ENCODE peak calls at places on chromosomes 3 and 15, in nine cellular contexts. I is sigmoid colon, A is tibial nerve, S is A549, X is Peyer's patch, L is uterus, E is ovary, G is HCT116, F is lower leg skin. Q is an unnamed sample.

GRCh38 chr3:107416138-107416537 is 38.9 kb downstream of the CCDC54 start:
- DNase-seq in I (no peak), A (no peak), S (no peak), X (no peak), L (no peak), E (no peak), G (no peak), F (no peak), Q (no peak)

GRCh38 chr15:74306801-74307217 is 60.6 kb downstream of the CYP11A1 start:
- DNase-seq in I (no peak), A (no peak), S (no peak), X (no peak), L (no peak), E (no peak), G (no peak), F (no peak), Q (no peak)

GRCh38 chr3:120144267-120144666 is 50.0 kb upstream of the GSK3B start:
- DNase-seq in I (no peak), A (no peak), S (no peak), X (no peak), L (no peak), E (no peak), G (no peak), F (no peak), Q (peak; percentile 69)

GRCh38 chr3:33105341-33105943 is 8.4 kb upstream of the CRTAP start:
- DNase-seq in I (no peak), A (no peak), S (no peak), X (no peak), L (no peak), E (no peak), G (no peak), F (no peak), Q (no peak)

GRCh38 chr3:157590273-157590672 is 87.1 kb upstream of the VEPH1 start:
- DNase-seq in I (no peak), A (no peak), S (no peak), X (no peak), L (no peak), E (no peak), G (no peak), F (no peak), Q (no peak)

GRCh38 chr3:117856354-117856753 is 1146.8 kb downstream of the TUSC7 start:
- DNase-seq in I (no peak), A (no peak), S (no peak), X (no peak), L (no peak), E (no peak), G (no peak), F (no peak), Q (no peak)

GRCh38 chr3:135694142-135694541 is 271.4 kb upstream of the PPP2R3A start:
- DNase-seq in I (no peak), A (no peak), S (no peak), X (no peak), L (no peak), E (no peak), G (no peak), F (no peak), Q (no peak)

GRCh38 chr3:106241593-106241992 is 372.8 kb upstream of the CBLB start:
- DNase-seq in I (no peak), A (no peak), S (no peak), X (no peak), L (no peak), E (no peak), G (no peak), F (no peak), Q (no peak)

GRCh38 chr15:29765234-29765841 is 56.9 kb downstream of the TJP1 start:
- DNase-seq in I (no peak), A (no peak), S (no peak), X (no peak), L (no peak), E (no peak), G (no peak), F (no peak), Q (no peak)

GRCh38 chr3:5543047-5543446 is 355.5 kb downstream of the EDEM1 start:
- DNase-seq in I (no peak), A (no peak), S (no peak), X (no peak), L (no peak), E (no peak), G (no peak), F (no peak), Q (no peak)

GRCh38 chr3:18378218-18378617 is 46.9 kb downstream of the SATB1 start:
- DNase-seq in I (no peak), A (no peak), S (no peak), X (no peak), L (no peak), E (no peak), G (no peak), F (no peak), Q (no peak)

GRCh38 chr3:184977796-184978195 is 165.8 kb downstream of the VPS8 start:
- DNase-seq in I (no peak), A (no peak), S (no peak), X (no peak), L (no peak), E (no peak), G (no peak), F (no peak), Q (no peak)

GRCh38 chr3:152241142-152242067 is 27.3 kb upstream of the MBNL1 start:
- DNase-seq in I (no peak), A (no peak), S (no peak), X (no peak), L (no peak), E (no peak), G (no peak), F (no peak), Q (no peak)

GRCh38 chr3:156721687-156722086 is 47.3 kb downstream of the TIPARP start:
- DNase-seq in I (no peak), A (no peak), S (no peak), X (no peak), L (no peak), E (no peak), G (no peak), F (no peak), Q (no peak)

GRCh38 chr15:40323953-40324937 is 753 bp downstream of the INAFM2 start:
- DNase-seq in I (no peak), A (no peak), S (no peak), X (no peak), L (no peak), E (no peak), G (no peak), F (no peak), Q (no peak)

GRCh38 chr15:90774731-90775521 is 57.8 kb downstream of the BLM start:
- DNase-seq in I (no peak), A (no peak), S (peak; percentile 25), X (no peak), L (no peak), E (no peak), G (peak; percentile 18), F (no peak), Q (peak; percentile 33)

GRCh38 chr3:112847692-112848091 is 1.0 kb upstream of the CD200R1L start:
- DNase-seq in I (no peak), A (no peak), S (no peak), X (peak; percentile 75), L (no peak), E (no peak), G (no peak), F (no peak), Q (no peak)

DNA sequence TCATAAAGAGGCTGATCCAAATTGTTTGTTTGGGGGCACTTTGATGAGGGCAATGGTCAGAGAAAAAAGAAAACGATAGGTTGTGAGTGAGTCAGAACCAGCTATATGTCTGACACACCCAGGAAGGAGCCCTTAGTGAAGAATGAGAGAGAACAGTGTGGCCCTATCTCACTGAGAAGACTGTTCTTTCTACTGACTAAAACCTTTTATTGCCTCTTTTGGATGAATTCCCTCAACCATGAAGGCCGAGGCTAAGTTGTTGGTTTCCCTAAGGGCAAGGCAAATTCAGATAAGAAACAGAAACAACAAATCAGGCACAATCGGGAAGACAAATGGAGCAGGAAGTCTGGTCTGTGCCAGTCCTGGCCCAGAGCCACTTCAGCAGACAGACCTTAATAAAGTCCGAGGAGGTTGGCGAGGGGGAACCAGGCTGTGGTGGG is 82.8 kb downstream of the TGFBR2 start:
- DNase-seq in I (no peak), A (no peak), S (peak; percentile 37), X (no peak), L (no peak), E (peak; percentile 37), G (peak; percentile 79), F (no peak), Q (peak; percentile 42)
- TF ChIP-seq POLR2A in I (no peak), A (no peak), S (no peak), X (no peak), L (no peak), E (no peak), G (no peak), F (no peak), Q (no peak)

DNA sequence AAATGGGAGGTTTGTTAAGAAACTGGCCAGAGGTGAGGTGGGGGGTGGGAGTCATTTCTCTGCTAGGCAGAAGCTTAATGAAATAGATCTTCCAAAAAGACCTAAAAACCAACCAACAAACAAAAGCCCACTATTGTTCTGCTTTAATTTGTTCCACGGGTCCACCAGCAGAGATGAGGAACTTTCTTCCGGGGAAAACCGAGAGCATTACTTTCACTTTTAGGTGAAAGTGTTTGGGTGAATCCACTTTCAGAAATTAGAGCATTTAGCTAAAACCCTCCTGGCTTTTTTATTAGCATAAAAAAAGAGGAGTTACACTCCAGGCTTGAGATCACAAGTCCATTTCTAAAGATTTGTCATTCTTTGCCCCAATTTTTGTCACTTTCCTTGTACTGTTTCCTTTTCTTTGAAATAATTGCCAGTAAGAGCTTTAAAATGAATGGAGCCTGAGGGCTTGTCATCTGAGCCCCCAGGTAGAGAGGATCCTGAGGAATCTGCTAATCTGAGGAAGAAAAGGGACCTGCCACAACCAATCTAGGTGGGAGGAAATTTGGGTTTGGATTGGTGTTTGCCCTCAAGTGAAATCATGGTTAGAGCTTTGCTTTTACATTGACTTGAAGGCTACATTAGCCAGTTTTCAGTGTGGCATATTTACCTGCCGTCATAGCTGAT is 667.6 kb downstream of the NAALADL2 start:
- DNase-seq in I (no peak), A (no peak), S (no peak), X (no peak), L (no peak), E (no peak), G (no peak), F (no peak), Q (no peak)
- TF ChIP-seq POLR2A in I (no peak), A (no peak), S (no peak), X (no peak), L (no peak), E (no peak), G (no peak), F (no peak), Q (no peak)

GRCh38 chr15:100918690-100919480 is at the start of gene LRRK1:
- DNase-seq in I (no peak), A (no peak), S (peak; percentile 52), X (peak; percentile 66), L (peak; percentile 43), E (peak; percentile 49), G (no peak), F (peak; percentile 87), Q (peak; percentile 27)
- TF ChIP-seq POLR2A in I (no peak), A (no peak), S (peak; percentile 58), X (no peak), L (no peak), E (no peak), G (no peak), F (no peak), Q (no peak)

GRCh38 chr3:150384517-150385212 is 23.4 kb upstream of the TSC22D2 start:
- DNase-seq in I (no peak), A (no peak), S (no peak), X (peak; percentile 85), L (no peak), E (no peak), G (no peak), F (no peak), Q (no peak)
- TF ChIP-seq POLR2A in I (no peak), A (no peak), S (no peak), X (no peak), L (no peak), E (no peak), G (no peak), F (no peak), Q (no peak)